ENCODE peak calls at places on chromosomes 1 and 21, in ten cellular contexts. Q is sigmoid colon, U is OCI-LY7, F is lower leg skin, H is A549, E is cardiac fibroblast, R is lower lobe of right lung, N is fibroblast of lung, O is HCT116, M is endothelial cell of umbilical vein. V is an unnamed sample.

GRCh38 chr1:152965853-152966252 is 4.6 kb upstream of the SPRR4 start:
- DNase-seq in Q (no peak), U (no peak), F (no peak), H (no peak), E (no peak), R (no peak), N (no peak), O (no peak), M (no peak), V (no peak)

GRCh38 chr1:6582370-6582769 is 2.6 kb downstream of the ZBTB48 start:
- DNase-seq in Q (no peak), U (no peak), F (no peak), H (no peak), E (no peak), R (no peak), N (no peak), O (no peak), M (no peak), V (no peak)

GRCh38 chr1:194176212-194176611 is 989.8 kb upstream of the B3GALT2 start:
- DNase-seq in Q (no peak), U (no peak), F (no peak), H (no peak), E (no peak), R (no peak), N (no peak), O (no peak), M (no peak), V (no peak)

GRCh38 chr1:93670141-93670540 is 11.5 kb downstream of the BCAR3 start:
- DNase-seq in Q (peak), U (no peak), F (no peak), H (no peak), E (peak), R (no peak), N (peak), O (peak), M (peak), V (no peak)

GRCh38 chr21:29098156-29098555 is 24.7 kb upstream of the CCT8 start:
- DNase-seq in Q (no peak), U (no peak), F (no peak), H (no peak), E (peak), R (no peak), N (no peak), O (no peak), M (no peak), V (no peak)

GRCh38 chr1:239784896-239785295 is 306.8 kb upstream of the FMN2 start:
- DNase-seq in Q (no peak), U (no peak), F (no peak), H (no peak), E (no peak), R (no peak), N (no peak), O (no peak), M (no peak), V (no peak)

GRCh38 chr1:31712625-31713024 is 8.8 kb upstream of the COL16A1 start:
- DNase-seq in Q (peak), U (no peak), F (no peak), H (no peak), E (peak), R (no peak), N (peak), O (no peak), M (peak), V (no peak)

GRCh38 chr1:28804071-28804470 is 7.9 kb upstream of the OPRD1 start:
- DNase-seq in Q (no peak), U (no peak), F (no peak), H (no peak), E (no peak), R (no peak), N (no peak), O (no peak), M (no peak), V (no peak)

GRCh38 chr1:43451701-43452532 is 1.8 kb downstream of the HYI start:
- DNase-seq in Q (peak), U (no peak), F (no peak), H (no peak), E (no peak), R (no peak), N (no peak), O (no peak), M (no peak), V (no peak)

GRCh38 chr1:211329764-211330201 is 3.1 kb downstream of the TRAF5 start:
- DNase-seq in Q (no peak), U (peak), F (no peak), H (no peak), E (no peak), R (no peak), N (no peak), O (no peak), M (no peak), V (no peak)

GRCh38 chr1:215900684-215901083 is 333.6 kb downstream of the KCTD3 start:
- DNase-seq in Q (no peak), U (no peak), F (no peak), H (no peak), E (no peak), R (no peak), N (no peak), O (no peak), M (no peak), V (no peak)

GRCh38 chr21:32572574-32573420 is 12.5 kb downstream of the TCP10L start:
- DNase-seq in Q (no peak), U (peak), F (no peak), H (no peak), E (no peak), R (no peak), N (no peak), O (no peak), M (no peak), V (no peak)

GRCh38 chr1:6185635-6186382 is 5.7 kb upstream of the CHD5 start:
- DNase-seq in Q (no peak), U (peak), F (no peak), H (no peak), E (peak), R (no peak), N (peak), O (no peak), M (peak), V (no peak)

GRCh38 chr1:222886194-222887126 is 71.6 kb downstream of the DISP1 start:
- DNase-seq in Q (no peak), U (no peak), F (no peak), H (no peak), E (no peak), R (no peak), N (no peak), O (no peak), M (no peak), V (no peak)

GRCh38 chr21:22096314-22096713 is 1098.1 kb downstream of the NCAM2 start:
- DNase-seq in Q (no peak), U (no peak), F (no peak), H (no peak), E (no peak), R (no peak), N (no peak), O (no peak), M (no peak), V (no peak)

GRCh38 chr1:30133414-30134055 is 589.9 kb downstream of the MATN1 start:
- DNase-seq in Q (no peak), U (no peak), F (no peak), H (no peak), E (no peak), R (no peak), N (no peak), O (no peak), M (no peak), V (no peak)

GRCh38 chr1:11569954-11570353 is 84.3 kb downstream of the FBXO2 start:
- DNase-seq in Q (no peak), U (no peak), F (no peak), H (no peak), E (no peak), R (no peak), N (no peak), O (no peak), M (no peak), V (no peak)

GRCh38 chr1:150477733-150478132 is 9.5 kb upstream of the TARS2 start:
- DNase-seq in Q (no peak), U (no peak), F (no peak), H (no peak), E (peak), R (no peak), N (peak), O (no peak), M (peak), V (no peak)

GRCh38 chr1:231193710-231194340 is 32.0 kb downstream of the TRIM67 start:
- DNase-seq in Q (no peak), U (no peak), F (no peak), H (no peak), E (no peak), R (no peak), N (no peak), O (no peak), M (no peak), V (no peak)

GRCh38 chr1:183580281-183580682 is 10.0 kb downstream of the NCF2 start:
- DNase-seq in Q (no peak), U (peak), F (peak), H (peak), E (peak), R (no peak), N (no peak), O (peak), M (peak), V (no peak)

GRCh38 chr1:214216779-214217178 is 64.2 kb upstream of the SMYD2 start:
- DNase-seq in Q (no peak), U (no peak), F (no peak), H (no peak), E (no peak), R (no peak), N (no peak), O (no peak), M (no peak), V (no peak)

GRCh38 chr1:54623216-54624007 is at the start of gene FAM151A:
- DNase-seq in Q (peak), U (no peak), F (no peak), H (no peak), E (no peak), R (no peak), N (no peak), O (no peak), M (no peak), V (no peak)

GRCh38 chr1:32989160-32989894 is 24.7 kb upstream of the RNF19B start:
- DNase-seq in Q (peak), U (no peak), F (peak), H (no peak), E (peak), R (peak), N (peak), O (peak), M (peak), V (no peak)

GRCh38 chr1:20080441-20081330 is 10.7 kb downstream of the PLA2G5 start:
- DNase-seq in Q (peak), U (peak), F (no peak), H (no peak), E (no peak), R (no peak), N (no peak), O (no peak), M (peak), V (no peak)

GRCh38 chr1:8013399-8013798 is 12.7 kb downstream of the ERRFI1 start:
- DNase-seq in Q (no peak), U (no peak), F (no peak), H (no peak), E (no peak), R (no peak), N (peak), O (no peak), M (no peak), V (no peak)

GRCh38 chr1:6271554-6271953 is 10.7 kb upstream of the GPR153 start:
- DNase-seq in Q (no peak), U (no peak), F (no peak), H (no peak), E (no peak), R (no peak), N (peak), O (no peak), M (no peak), V (no peak)

GRCh38 chr21:45846373-45847160 is 135.0 kb upstream of the COL6A1 start:
- DNase-seq in Q (peak), U (no peak), F (peak), H (no peak), E (peak), R (no peak), N (peak), O (no peak), M (no peak), V (peak)

GRCh38 chr1:234230414-234230862 is 142.8 kb upstream of the COA6 start:
- DNase-seq in Q (no peak), U (no peak), F (no peak), H (no peak), E (no peak), R (no peak), N (peak), O (no peak), M (no peak), V (no peak)

GRCh38 chr1:58874757-58875755 is 91.2 kb upstream of the JUN start:
- DNase-seq in Q (peak), U (no peak), F (peak), H (no peak), E (peak), R (no peak), N (peak), O (no peak), M (peak), V (peak)

GRCh38 chr1:41021526-41022308 is at the start of gene SLFNL1:
- DNase-seq in Q (no peak), U (no peak), F (no peak), H (no peak), E (peak), R (no peak), N (no peak), O (no peak), M (no peak), V (no peak)

GRCh38 chr1:78911956-78912880 is 94.3 kb downstream of the ADGRL4 start:
- DNase-seq in Q (no peak), U (no peak), F (no peak), H (no peak), E (peak), R (no peak), N (no peak), O (no peak), M (no peak), V (no peak)

GRCh38 chr1:216807696-216808095 is 84.5 kb upstream of the ESRRG start:
- DNase-seq in Q (no peak), U (no peak), F (no peak), H (no peak), E (no peak), R (no peak), N (peak), O (no peak), M (no peak), V (no peak)

GRCh38 chr1:32623775-32624174 is 26.6 kb downstream of the ZBTB8OS start:
- DNase-seq in Q (no peak), U (no peak), F (no peak), H (no peak), E (no peak), R (no peak), N (no peak), O (no peak), M (no peak), V (no peak)

GRCh38 chr1:163844393-163844948 is 522.7 kb downstream of the NUF2 start:
- DNase-seq in Q (no peak), U (no peak), F (no peak), H (no peak), E (peak), R (no peak), N (peak), O (no peak), M (no peak), V (no peak)

GRCh38 chr1:211813590-211813989 is 17.0 kb downstream of the LPGAT1 start:
- DNase-seq in Q (peak), U (no peak), F (no peak), H (no peak), E (peak), R (peak), N (peak), O (no peak), M (no peak), V (no peak)

GRCh38 chr1:19120070-19120469 is 90.0 kb downstream of the UBR4 start:
- DNase-seq in Q (no peak), U (no peak), F (no peak), H (no peak), E (no peak), R (no peak), N (no peak), O (no peak), M (no peak), V (no peak)

GRCh38 chr1:217027403-217028080 is 304.3 kb upstream of the ESRRG start:
- DNase-seq in Q (no peak), U (peak), F (no peak), H (no peak), E (no peak), R (no peak), N (no peak), O (no peak), M (no peak), V (no peak)

GRCh38 chr1:194512957-194513356 is 1326.5 kb upstream of the B3GALT2 start:
- DNase-seq in Q (no peak), U (no peak), F (no peak), H (no peak), E (no peak), R (no peak), N (peak), O (no peak), M (no peak), V (no peak)

DNA sequence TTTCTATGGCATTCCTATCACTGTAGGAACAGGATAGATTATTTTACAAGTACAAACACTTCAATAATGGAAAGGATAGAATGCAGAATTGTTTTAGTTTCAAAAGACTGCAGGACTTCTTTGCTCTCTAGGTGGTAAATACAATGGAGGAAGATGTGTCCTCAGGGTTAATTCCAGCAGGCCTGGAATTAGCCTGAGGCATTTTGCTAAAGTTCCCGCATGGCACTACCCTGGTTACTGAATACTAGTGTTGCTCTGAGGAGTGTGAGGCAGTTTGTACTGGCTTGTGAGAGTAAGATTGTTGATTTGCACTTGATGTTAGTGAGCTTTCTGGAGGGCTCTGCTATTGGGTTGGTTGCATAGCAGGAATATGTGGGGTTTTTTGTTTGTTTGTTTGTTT is 61.4 kb downstream of the FASLG start:
- DNase-seq in Q (no peak), U (no peak), F (no peak), H (no peak), E (no peak), R (no peak), N (no peak), O (no peak), M (no peak), V (no peak)
- H3K4me3 ChIP-seq in Q (no peak), U (no peak), F (no peak), H (no peak), E (no peak), R (no peak), N (no peak), O (no peak), M (no peak), V (no peak)

DNA sequence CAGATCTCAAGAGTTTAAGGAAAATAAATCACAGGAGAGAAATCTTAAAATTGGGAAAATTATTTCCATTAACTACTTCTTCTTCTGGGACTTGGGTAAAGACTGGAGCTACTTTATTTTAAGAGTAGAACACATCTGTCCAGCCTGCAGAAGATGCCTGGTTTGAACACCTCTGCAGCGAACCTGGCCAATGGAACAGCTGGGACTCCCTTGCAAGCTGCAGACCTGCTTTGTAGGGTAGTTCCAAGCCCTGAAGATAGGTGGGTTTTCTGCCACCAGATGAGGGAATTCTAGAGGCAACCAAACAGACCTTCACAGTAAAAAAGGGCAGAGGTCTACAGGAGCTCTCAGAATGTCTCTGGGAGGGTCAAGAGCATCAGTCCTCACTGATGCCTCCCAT is 86.5 kb upstream of the CACNA1E start:
- DNase-seq in Q (no peak), U (no peak), F (no peak), H (no peak), E (no peak), R (no peak), N (no peak), O (no peak), M (no peak), V (no peak)
- H3K4me3 ChIP-seq in Q (no peak), U (no peak), F (no peak), H (no peak), E (no peak), R (no peak), N (no peak), O (no peak), M (no peak), V (no peak)

GRCh38 chr1:111271464-111271801 is 19.2 kb upstream of the CHIA start:
- DNase-seq in Q (no peak), U (no peak), F (no peak), H (no peak), E (no peak), R (no peak), N (no peak), O (no peak), M (no peak), V (no peak)
- H3K4me3 ChIP-seq in Q (no peak), U (no peak), F (no peak), H (no peak), E (no peak), R (peak), N (no peak), O (no peak), M (no peak), V (no peak)

GRCh38 chr1:119631433-119632102 is 16.5 kb downstream of the ZNF697 start:
- DNase-seq in Q (peak), U (no peak), F (peak), H (no peak), E (peak), R (peak), N (peak), O (no peak), M (peak), V (no peak)

GRCh38 chr1:119633575-119634325 is 14.3 kb downstream of the ZNF697 start:
- DNase-seq in Q (no peak), U (no peak), F (no peak), H (no peak), E (no peak), R (no peak), N (no peak), O (no peak), M (peak), V (no peak)

GRCh38 chr1:119631086-119631432 is 17.0 kb downstream of the ZNF697 start:
- DNase-seq in Q (no peak), U (no peak), F (no peak), H (no peak), E (no peak), R (no peak), N (no peak), O (no peak), M (no peak), V (no peak)

GRCh38 chr1:119632836-119633235 is 15.2 kb downstream of the ZNF697 start:
- DNase-seq in Q (no peak), U (no peak), F (no peak), H (no peak), E (no peak), R (no peak), N (no peak), O (no peak), M (peak), V (no peak)

DNA sequence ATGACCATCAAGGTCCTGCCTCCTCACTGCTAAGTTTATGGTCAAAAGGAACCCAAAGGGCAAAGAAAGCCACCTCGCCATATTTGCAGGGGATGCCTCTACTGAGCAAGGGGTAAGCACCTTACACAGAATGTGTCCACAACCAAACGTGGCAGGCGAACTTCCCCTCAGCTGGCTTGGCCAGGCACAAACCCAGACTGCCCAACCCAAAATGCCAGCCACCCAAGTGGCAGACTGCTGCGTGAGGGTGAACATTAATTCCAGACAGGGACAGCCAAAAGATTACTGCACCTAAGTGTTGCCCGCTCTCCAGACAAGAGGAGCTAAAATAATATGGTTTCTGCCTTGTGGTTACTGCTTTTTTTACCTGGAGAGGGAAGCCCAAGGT is 16.0 kb downstream of the ZNF697 start:
- DNase-seq in Q (no peak), U (no peak), F (no peak), H (no peak), E (no peak), R (no peak), N (no peak), O (no peak), M (no peak), V (no peak)
- H3K4me3 ChIP-seq in Q (no peak), U (no peak), F (no peak), H (no peak), E (no peak), R (no peak), N (no peak), O (no peak), M (no peak), V (no peak)

GRCh38 chr21:42161401-42161956 is 57.5 kb upstream of the ABCG1 start:
- DNase-seq in Q (no peak), U (no peak), F (no peak), H (no peak), E (no peak), R (no peak), N (no peak), O (no peak), M (no peak), V (no peak)

GRCh38 chr21:42159560-42160110 is 59.3 kb upstream of the ABCG1 start:
- DNase-seq in Q (peak), U (no peak), F (no peak), H (no peak), E (no peak), R (no peak), N (no peak), O (no peak), M (no peak), V (no peak)

GRCh38 chr21:42160111-42160949 is 58.6 kb upstream of the ABCG1 start:
- DNase-seq in Q (peak), U (no peak), F (no peak), H (no peak), E (no peak), R (no peak), N (no peak), O (no peak), M (no peak), V (no peak)

GRCh38 chr21:42161957-42162681 is 56.8 kb upstream of the ABCG1 start:
- DNase-seq in Q (no peak), U (peak), F (no peak), H (no peak), E (peak), R (no peak), N (peak), O (no peak), M (no peak), V (no peak)

GRCh38 chr21:42160950-42161225 is 58.1 kb upstream of the ABCG1 start:
- DNase-seq in Q (peak), U (no peak), F (no peak), H (no peak), E (no peak), R (no peak), N (no peak), O (no peak), M (no peak), V (no peak)
- H3K4me3 ChIP-seq in Q (no peak), U (no peak), F (no peak), H (no peak), E (no peak), R (no peak), N (no peak), O (no peak), M (no peak), V (no peak)